ENCODE peak calls at places on chromosome 2, in eight cellular contexts. One of them, this sample, is unnamed.

GRCh38 chr2:62803961-62804360 is 98.4 kb downstream of the EHBP1 start:
- DNase-seq in stomach: no peak
- DNase-seq in hepatocyte: no peak
- DNase-seq in NCI-H1417 treated with DMSO at 0.1 percent for 48 hours: no peak
- DNase-seq in head of caudate nucleus: no peak
- DNase-seq in naive thymus-derived CD8-positive, alpha-beta T cell: no peak
- DNase-seq in activated CD8-positive, alpha-beta T cell treated with anti-CD3 and anti-CD28 coated beads for 36 hours: no peak
- DNase-seq in NCI-H2081: no peak
- DNase-seq in this sample: no peak

GRCh38 chr2:219497495-219498279 is 1.0 kb upstream of the GMPPA start:
- DNase-seq in hepatocyte: peak
- DNase-seq in NCI-H2081: no peak
- DNase-seq in naive thymus-derived CD8-positive, alpha-beta T cell: no peak
- DNase-seq in head of caudate nucleus: peak
- DNase-seq in NCI-H1417 treated with DMSO at 0.1 percent for 48 hours: no peak
- DNase-seq in activated CD8-positive, alpha-beta T cell treated with anti-CD3 and anti-CD28 coated beads for 36 hours: peak
- DNase-seq in stomach: peak
- DNase-seq in this sample: peak

GRCh38 chr2:88136817-88137216 is 9.0 kb upstream of the FABP1 start:
- DNase-seq in hepatocyte: no peak
- DNase-seq in NCI-H1417 treated with DMSO at 0.1 percent for 48 hours: no peak
- DNase-seq in stomach: no peak
- DNase-seq in NCI-H2081: no peak
- DNase-seq in naive thymus-derived CD8-positive, alpha-beta T cell: no peak
- DNase-seq in head of caudate nucleus: peak
- DNase-seq in activated CD8-positive, alpha-beta T cell treated with anti-CD3 and anti-CD28 coated beads for 36 hours: no peak
- DNase-seq in this sample: no peak

GRCh38 chr2:52779446-52779845 is 988.2 kb upstream of the CHAC2 start:
- DNase-seq in NCI-H1417 treated with DMSO at 0.1 percent for 48 hours: no peak
- DNase-seq in head of caudate nucleus: no peak
- DNase-seq in naive thymus-derived CD8-positive, alpha-beta T cell: no peak
- DNase-seq in activated CD8-positive, alpha-beta T cell treated with anti-CD3 and anti-CD28 coated beads for 36 hours: no peak
- DNase-seq in NCI-H2081: no peak
- DNase-seq in hepatocyte: no peak
- DNase-seq in stomach: no peak
- DNase-seq in this sample: no peak

GRCh38 chr2:197435598-197436435 is 989 bp upstream of the SF3B1 start:
- DNase-seq in NCI-H2081: no peak
- DNase-seq in activated CD8-positive, alpha-beta T cell treated with anti-CD3 and anti-CD28 coated beads for 36 hours: no peak
- DNase-seq in stomach: no peak
- DNase-seq in hepatocyte: no peak
- DNase-seq in naive thymus-derived CD8-positive, alpha-beta T cell: no peak
- DNase-seq in head of caudate nucleus: no peak
- DNase-seq in NCI-H1417 treated with DMSO at 0.1 percent for 48 hours: no peak
- DNase-seq in this sample: no peak

GRCh38 chr2:9114457-9114856 is 92.2 kb upstream of the ASAP2 start:
- DNase-seq in activated CD8-positive, alpha-beta T cell treated with anti-CD3 and anti-CD28 coated beads for 36 hours: peak
- DNase-seq in NCI-H2081: no peak
- DNase-seq in NCI-H1417 treated with DMSO at 0.1 percent for 48 hours: no peak
- DNase-seq in naive thymus-derived CD8-positive, alpha-beta T cell: no peak
- DNase-seq in head of caudate nucleus: no peak
- DNase-seq in stomach: no peak
- DNase-seq in hepatocyte: no peak
- DNase-seq in this sample: no peak

GRCh38 chr2:191178806-191179514 is 28.2 kb upstream of the STAT4 start:
- DNase-seq in NCI-H2081: no peak
- DNase-seq in head of caudate nucleus: no peak
- DNase-seq in hepatocyte: no peak
- DNase-seq in stomach: no peak
- DNase-seq in activated CD8-positive, alpha-beta T cell treated with anti-CD3 and anti-CD28 coated beads for 36 hours: no peak
- DNase-seq in NCI-H1417 treated with DMSO at 0.1 percent for 48 hours: no peak
- DNase-seq in naive thymus-derived CD8-positive, alpha-beta T cell: no peak
- DNase-seq in this sample: no peak

GRCh38 chr2:10452334-10452733 is 4.2 kb upstream of the ODC1 start:
- DNase-seq in head of caudate nucleus: no peak
- DNase-seq in NCI-H1417 treated with DMSO at 0.1 percent for 48 hours: no peak
- DNase-seq in hepatocyte: peak
- DNase-seq in naive thymus-derived CD8-positive, alpha-beta T cell: no peak
- DNase-seq in activated CD8-positive, alpha-beta T cell treated with anti-CD3 and anti-CD28 coated beads for 36 hours: no peak
- DNase-seq in NCI-H2081: peak
- DNase-seq in stomach: peak
- DNase-seq in this sample: no peak

GRCh38 chr2:132437852-132438649 is 21.4 kb downstream of the GPR39 start:
- DNase-seq in stomach: no peak
- DNase-seq in NCI-H1417 treated with DMSO at 0.1 percent for 48 hours: no peak
- DNase-seq in NCI-H2081: no peak
- DNase-seq in head of caudate nucleus: no peak
- DNase-seq in hepatocyte: no peak
- DNase-seq in naive thymus-derived CD8-positive, alpha-beta T cell: no peak
- DNase-seq in activated CD8-positive, alpha-beta T cell treated with anti-CD3 and anti-CD28 coated beads for 36 hours: no peak
- DNase-seq in this sample: no peak

GRCh38 chr2:152827944-152828343 is 109.5 kb downstream of the ARL6IP6 start:
- DNase-seq in NCI-H2081: no peak
- DNase-seq in activated CD8-positive, alpha-beta T cell treated with anti-CD3 and anti-CD28 coated beads for 36 hours: no peak
- DNase-seq in hepatocyte: no peak
- DNase-seq in NCI-H1417 treated with DMSO at 0.1 percent for 48 hours: no peak
- DNase-seq in head of caudate nucleus: no peak
- DNase-seq in naive thymus-derived CD8-positive, alpha-beta T cell: no peak
- DNase-seq in stomach: no peak
- DNase-seq in this sample: no peak

GRCh38 chr2:55112229-55113016 is 62.2 kb upstream of the RTN4 start:
- DNase-seq in NCI-H2081: no peak
- DNase-seq in naive thymus-derived CD8-positive, alpha-beta T cell: no peak
- DNase-seq in head of caudate nucleus: peak
- DNase-seq in activated CD8-positive, alpha-beta T cell treated with anti-CD3 and anti-CD28 coated beads for 36 hours: no peak
- DNase-seq in stomach: peak
- DNase-seq in NCI-H1417 treated with DMSO at 0.1 percent for 48 hours: no peak
- DNase-seq in hepatocyte: peak
- DNase-seq in this sample: peak

GRCh38 chr2:210553371-210553770 is 3.0 kb upstream of the CPS1 start:
- DNase-seq in stomach: no peak
- DNase-seq in activated CD8-positive, alpha-beta T cell treated with anti-CD3 and anti-CD28 coated beads for 36 hours: no peak
- DNase-seq in NCI-H1417 treated with DMSO at 0.1 percent for 48 hours: no peak
- DNase-seq in naive thymus-derived CD8-positive, alpha-beta T cell: no peak
- DNase-seq in hepatocyte: peak
- DNase-seq in head of caudate nucleus: no peak
- DNase-seq in NCI-H2081: no peak
- DNase-seq in this sample: no peak

GRCh38 chr2:186780701-186781316 is 68.2 kb downstream of the ZSWIM2 start:
- DNase-seq in head of caudate nucleus: no peak
- DNase-seq in activated CD8-positive, alpha-beta T cell treated with anti-CD3 and anti-CD28 coated beads for 36 hours: no peak
- DNase-seq in stomach: no peak
- DNase-seq in naive thymus-derived CD8-positive, alpha-beta T cell: no peak
- DNase-seq in NCI-H1417 treated with DMSO at 0.1 percent for 48 hours: no peak
- DNase-seq in NCI-H2081: no peak
- DNase-seq in hepatocyte: peak
- DNase-seq in this sample: peak

GRCh38 chr2:131076707-131077106 is 16.6 kb downstream of the FAM168B start:
- DNase-seq in stomach: no peak
- DNase-seq in NCI-H1417 treated with DMSO at 0.1 percent for 48 hours: no peak
- DNase-seq in NCI-H2081: no peak
- DNase-seq in hepatocyte: peak
- DNase-seq in naive thymus-derived CD8-positive, alpha-beta T cell: no peak
- DNase-seq in head of caudate nucleus: no peak
- DNase-seq in activated CD8-positive, alpha-beta T cell treated with anti-CD3 and anti-CD28 coated beads for 36 hours: no peak
- DNase-seq in this sample: no peak

GRCh38 chr2:159129301-159129700 is 157.2 kb downstream of the WDSUB1 start:
- DNase-seq in stomach: no peak
- DNase-seq in activated CD8-positive, alpha-beta T cell treated with anti-CD3 and anti-CD28 coated beads for 36 hours: no peak
- DNase-seq in naive thymus-derived CD8-positive, alpha-beta T cell: no peak
- DNase-seq in head of caudate nucleus: no peak
- DNase-seq in NCI-H2081: no peak
- DNase-seq in hepatocyte: no peak
- DNase-seq in NCI-H1417 treated with DMSO at 0.1 percent for 48 hours: no peak
- DNase-seq in this sample: no peak

GRCh38 chr2:241463276-241464135 is 44.9 kb downstream of the STK25 start:
- DNase-seq in NCI-H1417 treated with DMSO at 0.1 percent for 48 hours: no peak
- DNase-seq in stomach: no peak
- DNase-seq in NCI-H2081: no peak
- DNase-seq in hepatocyte: no peak
- DNase-seq in naive thymus-derived CD8-positive, alpha-beta T cell: no peak
- DNase-seq in activated CD8-positive, alpha-beta T cell treated with anti-CD3 and anti-CD28 coated beads for 36 hours: no peak
- DNase-seq in head of caudate nucleus: peak
- DNase-seq in this sample: no peak

GRCh38 chr2:145404690-145405089 is 884.8 kb upstream of the ZEB2 start:
- DNase-seq in head of caudate nucleus: no peak
- DNase-seq in NCI-H1417 treated with DMSO at 0.1 percent for 48 hours: no peak
- DNase-seq in activated CD8-positive, alpha-beta T cell treated with anti-CD3 and anti-CD28 coated beads for 36 hours: no peak
- DNase-seq in stomach: no peak
- DNase-seq in naive thymus-derived CD8-positive, alpha-beta T cell: no peak
- DNase-seq in hepatocyte: no peak
- DNase-seq in NCI-H2081: no peak
- DNase-seq in this sample: no peak

GRCh38 chr2:101779190-101779589 is 81.7 kb downstream of the MAP4K4 start:
- DNase-seq in stomach: no peak
- DNase-seq in NCI-H2081: no peak
- DNase-seq in NCI-H1417 treated with DMSO at 0.1 percent for 48 hours: no peak
- DNase-seq in activated CD8-positive, alpha-beta T cell treated with anti-CD3 and anti-CD28 coated beads for 36 hours: no peak
- DNase-seq in naive thymus-derived CD8-positive, alpha-beta T cell: no peak
- DNase-seq in hepatocyte: no peak
- DNase-seq in head of caudate nucleus: no peak
- DNase-seq in this sample: no peak

GRCh38 chr2:196284901-196285589 is 113.7 kb upstream of the STK17B start:
- DNase-seq in NCI-H2081: no peak
- DNase-seq in NCI-H1417 treated with DMSO at 0.1 percent for 48 hours: no peak
- DNase-seq in activated CD8-positive, alpha-beta T cell treated with anti-CD3 and anti-CD28 coated beads for 36 hours: no peak
- DNase-seq in hepatocyte: no peak
- DNase-seq in head of caudate nucleus: no peak
- DNase-seq in naive thymus-derived CD8-positive, alpha-beta T cell: no peak
- DNase-seq in stomach: no peak
- DNase-seq in this sample: no peak

GRCh38 chr2:204973546-204974071 is 428.3 kb downstream of the PARD3B start:
- DNase-seq in activated CD8-positive, alpha-beta T cell treated with anti-CD3 and anti-CD28 coated beads for 36 hours: no peak
- DNase-seq in NCI-H2081: no peak
- DNase-seq in stomach: no peak
- DNase-seq in head of caudate nucleus: no peak
- DNase-seq in hepatocyte: no peak
- DNase-seq in NCI-H1417 treated with DMSO at 0.1 percent for 48 hours: no peak
- DNase-seq in naive thymus-derived CD8-positive, alpha-beta T cell: no peak
- DNase-seq in this sample: no peak

GRCh38 chr2:172672999-172673726 is 62.5 kb upstream of the RAPGEF4 start:
- DNase-seq in activated CD8-positive, alpha-beta T cell treated with anti-CD3 and anti-CD28 coated beads for 36 hours: no peak
- DNase-seq in naive thymus-derived CD8-positive, alpha-beta T cell: no peak
- DNase-seq in stomach: peak
- DNase-seq in NCI-H1417 treated with DMSO at 0.1 percent for 48 hours: no peak
- DNase-seq in NCI-H2081: no peak
- DNase-seq in head of caudate nucleus: no peak
- DNase-seq in hepatocyte: peak
- DNase-seq in this sample: no peak

GRCh38 chr2:8488001-8488738 is 193.7 kb upstream of the ID2 start:
- DNase-seq in hepatocyte: no peak
- DNase-seq in activated CD8-positive, alpha-beta T cell treated with anti-CD3 and anti-CD28 coated beads for 36 hours: peak
- DNase-seq in naive thymus-derived CD8-positive, alpha-beta T cell: peak
- DNase-seq in NCI-H2081: no peak
- DNase-seq in head of caudate nucleus: peak
- DNase-seq in NCI-H1417 treated with DMSO at 0.1 percent for 48 hours: no peak
- DNase-seq in stomach: no peak
- DNase-seq in this sample: no peak

GRCh38 chr2:240383099-240383758 is 52.2 kb upstream of the GPC1 start:
- DNase-seq in naive thymus-derived CD8-positive, alpha-beta T cell: peak
- DNase-seq in activated CD8-positive, alpha-beta T cell treated with anti-CD3 and anti-CD28 coated beads for 36 hours: no peak
- DNase-seq in stomach: no peak
- DNase-seq in head of caudate nucleus: no peak
- DNase-seq in NCI-H2081: no peak
- DNase-seq in hepatocyte: no peak
- DNase-seq in NCI-H1417 treated with DMSO at 0.1 percent for 48 hours: no peak
- DNase-seq in this sample: no peak

This sample was measured in HEK293T.